ENCODE peak calls at places on chromosomes 6 and 20, in seven cellular contexts. A, V, F, L, Q, Y and B are unnamed samples.

GRCh38 chr6:117547688-117548621 is 54.4 kb downstream of the GOPC start:
- DNase-seq in Y (peak), V (peak), Q (peak), A (no peak), L (peak), F (peak), B (no peak)

GRCh38 chr20:4195499-4195898 is 180.1 kb upstream of the RNF24 start:
- DNase-seq in V (peak), L (no peak), Y (peak), Q (peak), F (peak), A (peak), B (no peak)

GRCh38 chr6:163579880-163580295 is 165.4 kb downstream of the QKI start:
- DNase-seq in L (no peak), Y (no peak), F (peak), Q (peak), V (no peak), A (peak), B (no peak)

GRCh38 chr6:16278048-16278724 is 39.8 kb downstream of the GMPR start:
- DNase-seq in A (peak), L (no peak), F (no peak), Y (no peak), V (no peak), Q (peak), B (peak)

GRCh38 chr6:39037707-39038106 is 10.9 kb upstream of the GLP1R start:
- DNase-seq in Q (no peak), V (no peak), Y (no peak), A (peak), L (no peak), F (no peak), B (no peak)

GRCh38 chr6:99606670-99607415 is at the start of gene PRDM13:
- DNase-seq in A (peak), F (no peak), L (no peak), Q (no peak), V (no peak), Y (no peak), B (no peak)

GRCh38 chr6:116556065-116556464 is 2.5 kb downstream of the CALHM4 start:
- DNase-seq in V (peak), F (peak), A (no peak), L (no peak), Y (peak), Q (no peak), B (no peak)

GRCh38 chr20:17762873-17763557 is 63.2 kb downstream of the BANF2 start:
- DNase-seq in Q (no peak), F (no peak), A (no peak), Y (no peak), V (no peak), L (no peak), B (no peak)

GRCh38 chr6:132007474-132008190 is 56.5 kb upstream of the CCN2 start:
- DNase-seq in Q (no peak), A (no peak), L (no peak), V (peak), F (peak), Y (peak), B (no peak)

GRCh38 chr20:58293453-58293852 is 16.1 kb upstream of the RAB22A start:
- DNase-seq in L (no peak), V (no peak), Q (peak), F (no peak), A (no peak), Y (no peak), B (peak)

GRCh38 chr6:11433860-11434259 is 103.7 kb upstream of the TMEM170B start:
- DNase-seq in A (no peak), L (no peak), Y (no peak), V (no peak), Q (no peak), F (no peak), B (no peak)

GRCh38 chr20:25065044-25065624 is 7.2 kb upstream of the ACSS1 start:
- DNase-seq in L (no peak), F (no peak), A (no peak), Y (no peak), Q (no peak), V (no peak), B (no peak)

GRCh38 chr20:63330084-63330760 is 30.9 kb downstream of the CHRNA4 start:
- DNase-seq in Q (no peak), L (no peak), V (no peak), Y (no peak), F (no peak), A (no peak), B (no peak)

GRCh38 chr20:13856356-13856755 is 71.5 kb downstream of the NDUFAF5 start:
- DNase-seq in A (no peak), Y (no peak), V (no peak), F (no peak), L (peak), Q (no peak), B (no peak)

GRCh38 chr6:34953084-34954025 is 64.3 kb downstream of the ANKS1A start:
- DNase-seq in L (no peak), Q (no peak), V (peak), Y (peak), F (peak), A (peak), B (no peak)

GRCh38 chr6:158408552-158409130 is 96.4 kb downstream of the TULP4 start:
- DNase-seq in Q (peak), V (peak), L (peak), A (peak), Y (peak), F (peak), B (peak)